ENCODE peak calls at places on chromosomes 2 and 18, in seven cellular contexts. Z is activated T-cell treated with anti-CD3 and anti-CD28 coated beads, Interleukin-2, amount 50 U/mL, for 48 hours; Y is heart right ventricle; G is progenitor cell of endocrine pancreas; M is stimulated activated naive CD8-positive, alpha-beta T cell treated with anti-CD3 and anti-CD28 coated beads, Interleukin-15, amount 100 ng/mL, for 72 hours; E is posterior vena cava; V is naive B cell. R is an unnamed sample.

GRCh38 chr18:64322189-64322588 is 173.3 kb upstream of the LINC00305 start:
- DNase-seq in E (no peak), Y (no peak), M (no peak), V (no peak), G (no peak), Z (no peak), R (no peak)

GRCh38 chr2:221554769-221555510 is 17.2 kb downstream of the EPHA4 start:
- DNase-seq in E (no peak), G (no peak), Z (no peak), Y (peak), V (peak), M (no peak), R (peak)

GRCh38 chr2:100529900-100530299 is 32.9 kb upstream of the PDCL3 start:
- DNase-seq in E (no peak), Y (no peak), G (no peak), V (no peak), Z (no peak), M (no peak), R (no peak)

GRCh38 chr2:203893823-203894222 is 26.3 kb downstream of the CTLA4 start:
- DNase-seq in E (no peak), M (no peak), V (no peak), G (no peak), Z (peak), Y (no peak), R (no peak)

GRCh38 chr2:7108792-7109557 is 191.8 kb downstream of the RNF144A start:
- DNase-seq in G (no peak), Y (no peak), Z (no peak), M (no peak), V (no peak), E (no peak), R (no peak)

GRCh38 chr2:235135990-235136561 is 184.3 kb downstream of the SH3BP4 start:
- DNase-seq in G (peak), Z (peak), E (peak), M (peak), Y (peak), V (no peak), R (peak)

GRCh38 chr2:85600951-85601770 is 1.3 kb downstream of the TMEM150A start:
- DNase-seq in G (no peak), M (no peak), V (no peak), Z (no peak), Y (no peak), E (no peak), R (no peak)

GRCh38 chr2:9217838-9218770 is 11.5 kb downstream of the ASAP2 start:
- DNase-seq in G (no peak), Z (no peak), E (peak), V (no peak), M (no peak), Y (no peak), R (no peak)

GRCh38 chr2:28377201-28377816 is 15.3 kb upstream of the FOSL2 start:
- DNase-seq in V (no peak), G (no peak), M (no peak), Z (no peak), Y (no peak), E (no peak), R (no peak)

GRCh38 chr2:171217330-171217729 is 56.6 kb upstream of the TLK1 start:
- DNase-seq in Y (no peak), G (no peak), E (no peak), Z (no peak), M (no peak), V (no peak), R (no peak)

GRCh38 chr2:177283871-177284270 is 19.3 kb upstream of the NFE2L2 start:
- DNase-seq in Z (no peak), M (no peak), E (no peak), Y (no peak), V (no peak), G (no peak), R (no peak)

GRCh38 chr2:43360137-43360536 is 133.7 kb upstream of the ZFP36L2 start:
- DNase-seq in E (no peak), G (no peak), M (no peak), Y (no peak), Z (no peak), V (no peak), R (no peak)

GRCh38 chr2:184363213-184363612 is 235.1 kb upstream of the ZNF804A start:
- DNase-seq in G (no peak), M (no peak), Z (no peak), E (no peak), Y (no peak), V (no peak), R (peak)

GRCh38 chr2:200376422-200377142 is 70.1 kb downstream of the SPATS2L start:
- DNase-seq in Y (peak), E (no peak), Z (no peak), V (no peak), G (no peak), M (no peak), R (no peak)

GRCh38 chr2:22450831-22451230 is 934.1 kb upstream of the KLHL29 start:
- DNase-seq in Z (no peak), E (no peak), Y (no peak), G (no peak), M (no peak), V (no peak), R (no peak)

GRCh38 chr2:179107737-179108136 is 57.8 kb upstream of the CCDC141 start:
- DNase-seq in E (no peak), M (no peak), V (no peak), Y (no peak), Z (no peak), G (no peak), R (no peak)

GRCh38 chr18:48819781-48820482 is 130.8 kb downstream of the SMAD7 start:
- DNase-seq in Z (peak), E (peak), M (no peak), V (no peak), Y (peak), G (no peak), R (no peak)

GRCh38 chr18:25289040-25289631 is 62.8 kb downstream of the ZNF521 start:
- DNase-seq in Y (peak), E (no peak), M (no peak), V (no peak), Z (no peak), G (no peak), R (no peak)

GRCh38 chr2:23375448-23375847 is 9.5 kb upstream of the KLHL29 start:
- DNase-seq in Z (no peak), V (no peak), G (no peak), M (no peak), E (no peak), Y (no peak), R (peak)

GRCh38 chr2:48175254-48175653 is 269.0 kb upstream of the FBXO11 start:
- DNase-seq in M (no peak), Y (no peak), E (no peak), Z (no peak), G (no peak), V (no peak), R (no peak)

GRCh38 chr2:140311905-140312304 is 1531.7 kb upstream of the NXPH2 start:
- DNase-seq in Z (no peak), E (no peak), Y (no peak), M (no peak), V (no peak), G (no peak), R (no peak)

R was measured in OCI-LY7.